ENCODE peak calls at places on chromosomes 12 and 14, in five cellular contexts. One of them, this sample, is unnamed. For H3K9me3, the result is how much of the 10 kb centered on the place peaks cover.

GRCh38 chr14:55129086-55129427 is at the start of gene LGALS3:
- DNase-seq in tibial nerve: peak
- DNase-seq in PC-3: peak
- DNase-seq in CD8-positive, alpha-beta memory T cell: no peak
- DNase-seq in GM23248: peak
- DNase-seq in this sample: peak

GRCh38 chr14:95095991-95096390 is 61.3 kb downstream of the DICER1 start:
- DNase-seq in tibial nerve: no peak
- DNase-seq in PC-3: no peak
- DNase-seq in CD8-positive, alpha-beta memory T cell: no peak
- DNase-seq in GM23248: no peak
- DNase-seq in this sample: no peak

GRCh38 chr12:40551466-40551865 is 140.8 kb upstream of the CNTN1 start:
- DNase-seq in tibial nerve: no peak
- DNase-seq in PC-3: no peak
- DNase-seq in CD8-positive, alpha-beta memory T cell: no peak
- DNase-seq in GM23248: peak
- DNase-seq in this sample: no peak

GRCh38 chr14:74015965-74016364 is 3.1 kb downstream of the ENTPD5 start:
- DNase-seq in tibial nerve: no peak
- DNase-seq in PC-3: no peak
- DNase-seq in CD8-positive, alpha-beta memory T cell: no peak
- DNase-seq in GM23248: no peak
- DNase-seq in this sample: no peak

GRCh38 chr12:118743896-118744700 is 237.2 kb upstream of the SRRM4 start:
- DNase-seq in tibial nerve: no peak
- DNase-seq in PC-3: no peak
- DNase-seq in CD8-positive, alpha-beta memory T cell: no peak
- DNase-seq in GM23248: no peak
- DNase-seq in this sample: no peak

GRCh38 chr12:56074396-56074795 is 5.6 kb upstream of the ERBB3 start:
- DNase-seq in tibial nerve: no peak
- DNase-seq in PC-3: no peak
- DNase-seq in CD8-positive, alpha-beta memory T cell: no peak
- DNase-seq in GM23248: no peak
- DNase-seq in this sample: no peak

GRCh38 chr12:7542813-7543212 is 39.2 kb upstream of the CD163 start:
- DNase-seq in tibial nerve: no peak
- DNase-seq in PC-3: no peak
- DNase-seq in CD8-positive, alpha-beta memory T cell: no peak
- DNase-seq in GM23248: peak
- DNase-seq in this sample: no peak

GRCh38 chr14:24343795-24344660 is 4.2 kb upstream of the RIPK3 start:
- DNase-seq in tibial nerve: no peak
- DNase-seq in PC-3: no peak
- DNase-seq in CD8-positive, alpha-beta memory T cell: no peak
- DNase-seq in GM23248: peak
- DNase-seq in this sample: no peak

GRCh38 chr14:97298331-97298730 is 501.1 kb downstream of the VRK1 start:
- DNase-seq in tibial nerve: no peak
- DNase-seq in PC-3: peak
- DNase-seq in CD8-positive, alpha-beta memory T cell: no peak
- DNase-seq in GM23248: no peak
- DNase-seq in this sample: no peak

GRCh38 chr14:88986146-88986841 is 161.8 kb downstream of the TTC8 start:
- DNase-seq in tibial nerve: no peak
- DNase-seq in PC-3: peak
- DNase-seq in CD8-positive, alpha-beta memory T cell: no peak
- DNase-seq in GM23248: peak
- DNase-seq in this sample: no peak

DNA sequence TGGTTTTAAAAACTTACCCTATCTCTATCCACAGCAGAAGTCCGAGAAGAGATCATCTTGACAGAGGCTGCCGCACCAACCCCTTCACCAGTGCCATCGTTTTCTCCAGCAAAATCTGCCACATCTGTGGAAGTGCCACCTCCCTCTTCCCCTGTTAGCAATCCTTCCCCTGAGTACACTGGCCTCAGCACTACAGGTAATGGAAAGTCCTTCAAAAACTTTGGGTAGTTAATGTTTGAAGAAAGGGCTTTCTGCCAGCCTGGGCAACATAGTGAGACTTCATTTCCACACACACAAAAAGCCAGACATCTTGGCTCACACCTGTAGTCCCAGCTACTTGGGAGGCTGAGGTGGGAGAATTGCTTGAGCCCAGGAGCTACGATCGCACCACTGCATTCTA is 41.6 kb upstream of the RIC8B start:
- DNase-seq in tibial nerve: no peak
- DNase-seq in PC-3: no peak
- DNase-seq in CD8-positive, alpha-beta memory T cell: no peak
- DNase-seq in GM23248: no peak
- DNase-seq in this sample: no peak
- H3K9me3 ChIP-seq in tibial nerve: under half
- H3K9me3 ChIP-seq in PC-3: under half
- H3K9me3 ChIP-seq in CD8-positive, alpha-beta memory T cell: under half
- H3K9me3 ChIP-seq in GM23248: under half
- H3K9me3 ChIP-seq in this sample: under half

GRCh38 chr12:34342048-34342447 is 319.8 kb downstream of the ALG10 start:
- DNase-seq in tibial nerve: no peak
- DNase-seq in PC-3: no peak
- DNase-seq in CD8-positive, alpha-beta memory T cell: no peak
- DNase-seq in GM23248: no peak
- DNase-seq in this sample: no peak
- H3K9me3 ChIP-seq in tibial nerve: under half
- H3K9me3 ChIP-seq in PC-3: under half
- H3K9me3 ChIP-seq in CD8-positive, alpha-beta memory T cell: under half
- H3K9me3 ChIP-seq in GM23248: under half
- H3K9me3 ChIP-seq in this sample: under half

GRCh38 chr14:79542121-79542520 is 669.2 kb downstream of the DIO2 start:
- DNase-seq in tibial nerve: no peak
- DNase-seq in PC-3: no peak
- DNase-seq in CD8-positive, alpha-beta memory T cell: no peak
- DNase-seq in GM23248: no peak
- DNase-seq in this sample: no peak
- H3K9me3 ChIP-seq in tibial nerve: under half
- H3K9me3 ChIP-seq in PC-3: under half
- H3K9me3 ChIP-seq in CD8-positive, alpha-beta memory T cell: under half
- H3K9me3 ChIP-seq in GM23248: under half
- H3K9me3 ChIP-seq in this sample: under half

GRCh38 chr14:47822326-47822725 is 146.9 kb upstream of the MDGA2 start:
- DNase-seq in tibial nerve: no peak
- DNase-seq in PC-3: no peak
- DNase-seq in CD8-positive, alpha-beta memory T cell: no peak
- DNase-seq in GM23248: no peak
- DNase-seq in this sample: no peak
- H3K9me3 ChIP-seq in tibial nerve: under half
- H3K9me3 ChIP-seq in PC-3: under half
- H3K9me3 ChIP-seq in CD8-positive, alpha-beta memory T cell: under half
- H3K9me3 ChIP-seq in GM23248: under half
- H3K9me3 ChIP-seq in this sample: under half

GRCh38 chr12:126247936-126248335 is 1182.7 kb downstream of the AACS start:
- DNase-seq in tibial nerve: no peak
- DNase-seq in PC-3: no peak
- DNase-seq in CD8-positive, alpha-beta memory T cell: no peak
- DNase-seq in GM23248: no peak
- DNase-seq in this sample: no peak

GRCh38 chr12:126248871-126249403 is 1183.7 kb downstream of the AACS start:
- DNase-seq in tibial nerve: no peak
- DNase-seq in PC-3: no peak
- DNase-seq in CD8-positive, alpha-beta memory T cell: no peak
- DNase-seq in GM23248: no peak
- DNase-seq in this sample: no peak

GRCh38 chr12:126243814-126244213 is 1178.6 kb downstream of the AACS start:
- DNase-seq in tibial nerve: no peak
- DNase-seq in PC-3: no peak
- DNase-seq in CD8-positive, alpha-beta memory T cell: no peak
- DNase-seq in GM23248: no peak
- DNase-seq in this sample: no peak
- H3K9me3 ChIP-seq in tibial nerve: under half
- H3K9me3 ChIP-seq in PC-3: under half
- H3K9me3 ChIP-seq in CD8-positive, alpha-beta memory T cell: under half
- H3K9me3 ChIP-seq in GM23248: under half
- H3K9me3 ChIP-seq in this sample: under half

GRCh38 chr12:34233618-34234017 is 211.3 kb downstream of the ALG10 start:
- DNase-seq in tibial nerve: no peak
- DNase-seq in PC-3: no peak
- DNase-seq in CD8-positive, alpha-beta memory T cell: no peak
- DNase-seq in GM23248: no peak
- DNase-seq in this sample: no peak
- H3K9me3 ChIP-seq in tibial nerve: under half
- H3K9me3 ChIP-seq in PC-3: under half
- H3K9me3 ChIP-seq in CD8-positive, alpha-beta memory T cell: under half
- H3K9me3 ChIP-seq in GM23248: under half
- H3K9me3 ChIP-seq in this sample: under half

GRCh38 chr12:128381961-128382360 is 115.0 kb downstream of the TMEM132C start:
- DNase-seq in tibial nerve: no peak
- DNase-seq in PC-3: no peak
- DNase-seq in CD8-positive, alpha-beta memory T cell: no peak
- DNase-seq in GM23248: no peak
- DNase-seq in this sample: no peak
- H3K9me3 ChIP-seq in tibial nerve: under half
- H3K9me3 ChIP-seq in PC-3: under half
- H3K9me3 ChIP-seq in CD8-positive, alpha-beta memory T cell: under half
- H3K9me3 ChIP-seq in GM23248: under half
- H3K9me3 ChIP-seq in this sample: under half

This sample was measured in lower lobe of right lung.